ENCODE peak calls at places on chromosomes 12 and 14, in five cellular contexts. G, W, U, V and R are unnamed samples.

GRCh38 chr12:26830358-26830757 is 2.6 kb downstream of the ITPR2 start:
- DNase-seq in G (no peak), W (no peak), U (no peak), V (no peak), R (no peak)

GRCh38 chr12:121538699-121539061 is 42.1 kb downstream of the KDM2B start:
- DNase-seq in G (no peak), W (no peak), U (peak; percentile 75), V (no peak), R (peak; percentile 72)

GRCh38 chr12:113407931-113408585 is 4.4 kb upstream of the SDS start:
- DNase-seq in G (no peak), W (no peak), U (no peak), V (no peak), R (no peak)

GRCh38 chr12:76445469-76445868 is 97.3 kb upstream of the BBS10 start:
- DNase-seq in G (no peak), W (no peak), U (no peak), V (no peak), R (no peak)

GRCh38 chr12:71755146-71755892 is 656 bp downstream of the RAB21 start:
- DNase-seq in G (peak; percentile 53), W (peak; percentile 30), U (peak; percentile 18), V (no peak), R (peak; percentile 50)

GRCh38 chr12:21892341-21892740 is 48.9 kb downstream of the ABCC9 start:
- DNase-seq in G (no peak), W (no peak), U (no peak), V (no peak), R (no peak)

GRCh38 chr14:70641548-70642312 is at the start of gene TTC9:
- DNase-seq in G (peak; percentile 36), W (no peak), U (no peak), V (no peak), R (peak; percentile 75)

GRCh38 chr12:58414398-58414871 is 473.1 kb downstream of the ATP23 start:
- DNase-seq in G (no peak), W (no peak), U (no peak), V (no peak), R (no peak)

GRCh38 chr14:24136684-24137528 is 912 bp downstream of the PSME1 start:
- DNase-seq in G (no peak), W (no peak), U (no peak), V (no peak), R (peak; percentile 13)

GRCh38 chr12:49331360-49332222 is 5.4 kb downstream of the C1QL4 start:
- DNase-seq in G (peak; percentile 74), W (no peak), U (peak; percentile 53), V (no peak), R (peak; percentile 81)

GRCh38 chr12:90987101-90987500 is 17.7 kb downstream of the EPYC start:
- DNase-seq in G (no peak), W (no peak), U (no peak), V (no peak), R (no peak)

GRCh38 chr12:59808317-59808910 is 212.6 kb downstream of the SLC16A7 start:
- DNase-seq in G (no peak), W (no peak), U (peak; percentile 11), V (no peak), R (peak; percentile 73)

GRCh38 chr14:39229601-39230110 is 4.1 kb upstream of the MIA2 start:
- DNase-seq in G (peak; percentile 11), W (no peak), U (no peak), V (no peak), R (no peak)

GRCh38 chr12:4957781-4958180 is 48.1 kb downstream of the KCNA1 start:
- DNase-seq in G (no peak), W (no peak), U (no peak), V (no peak), R (no peak)

GRCh38 chr14:90355540-90356518 is 24.1 kb upstream of the NRDE2 start:
- DNase-seq in G (no peak), W (no peak), U (peak; percentile 16), V (no peak), R (no peak)

GRCh38 chr14:74038015-74038859 is 19.1 kb downstream of the BBOF1 start:
- DNase-seq in G (peak; percentile 30), W (no peak), U (peak; percentile 67), V (no peak), R (peak; percentile 73)

GRCh38 chr12:107509421-107509820 is 176.2 kb upstream of the PWP1 start:
- DNase-seq in G (no peak), W (no peak), U (no peak), V (no peak), R (no peak)

GRCh38 chr12:26017484-26018211 is 59.2 kb downstream of the RASSF8 start:
- DNase-seq in G (peak; percentile 15), W (no peak), U (peak; percentile 50), V (no peak), R (peak; percentile 88)

GRCh38 chr12:131862994-131863710 is 31.3 kb upstream of the ULK1 start:
- DNase-seq in G (peak; percentile 77), W (no peak), U (no peak), V (no peak), R (no peak)

GRCh38 chr12:124295431-124296058 is 652 bp downstream of the RFLNA start:
- DNase-seq in G (no peak), W (no peak), U (no peak), V (no peak), R (peak; percentile 46)

GRCh38 chr12:101772019-101772774 is 32.9 kb upstream of the SYCP3 start:
- DNase-seq in G (no peak), W (no peak), U (no peak), V (no peak), R (no peak)

GRCh38 chr12:56900583-56900982 is 33.6 kb downstream of the SDR9C7 start:
- DNase-seq in G (peak; percentile 59), W (no peak), U (no peak), V (no peak), R (no peak)

GRCh38 chr14:30790827-30791226 is 83.5 kb upstream of the COCH start:
- DNase-seq in G (no peak), W (no peak), U (no peak), V (no peak), R (no peak)

GRCh38 chr14:104558231-104559042 is 21.1 kb upstream of the C14orf180 start:
- DNase-seq in G (no peak), W (no peak), U (no peak), V (no peak), R (no peak)

GRCh38 chr14:50260072-50260471 is 28.7 kb upstream of the SOS2 start:
- DNase-seq in G (no peak), W (no peak), U (no peak), V (no peak), R (peak; percentile 30)

GRCh38 chr14:60214003-60214402 is 35.0 kb upstream of the PPM1A start:
- DNase-seq in G (no peak), W (no peak), U (no peak), V (no peak), R (no peak)

GRCh38 chr14:60215520-60216195 is 33.4 kb upstream of the PPM1A start:
- DNase-seq in G (no peak), W (no peak), U (no peak), V (no peak), R (no peak)

GRCh38 chr14:60215127-60215444 is 33.9 kb upstream of the PPM1A start:
- DNase-seq in G (no peak), W (no peak), U (no peak), V (no peak), R (no peak)

GRCh38 chr14:60212503-60213371 is 36.3 kb upstream of the PPM1A start:
- DNase-seq in G (no peak), W (peak; percentile 98), U (no peak), V (no peak), R (no peak)

GRCh38 chr14:60214415-60215126 is 34.5 kb upstream of the PPM1A start:
- DNase-seq in G (no peak), W (no peak), U (no peak), V (no peak), R (no peak)
- TF ChIP-seq CREB1 in G (no peak), W (no peak), U (no peak), V (no peak), R (no peak)

GRCh38 chr14:61703342-61704129 is 8.2 kb downstream of the HIF1A start:
- DNase-seq in G (no peak), W (no peak), U (no peak), V (no peak), R (no peak)

GRCh38 chr14:61701946-61702345 is 6.6 kb downstream of the HIF1A start:
- DNase-seq in G (no peak), W (no peak), U (no peak), V (no peak), R (no peak)

GRCh38 chr14:61705017-61705416 is 9.7 kb downstream of the HIF1A start:
- DNase-seq in G (no peak), W (no peak), U (no peak), V (no peak), R (no peak)

GRCh38 chr14:61704554-61704953 is 9.2 kb downstream of the HIF1A start:
- DNase-seq in G (no peak), W (no peak), U (no peak), V (no peak), R (no peak)

DNA sequence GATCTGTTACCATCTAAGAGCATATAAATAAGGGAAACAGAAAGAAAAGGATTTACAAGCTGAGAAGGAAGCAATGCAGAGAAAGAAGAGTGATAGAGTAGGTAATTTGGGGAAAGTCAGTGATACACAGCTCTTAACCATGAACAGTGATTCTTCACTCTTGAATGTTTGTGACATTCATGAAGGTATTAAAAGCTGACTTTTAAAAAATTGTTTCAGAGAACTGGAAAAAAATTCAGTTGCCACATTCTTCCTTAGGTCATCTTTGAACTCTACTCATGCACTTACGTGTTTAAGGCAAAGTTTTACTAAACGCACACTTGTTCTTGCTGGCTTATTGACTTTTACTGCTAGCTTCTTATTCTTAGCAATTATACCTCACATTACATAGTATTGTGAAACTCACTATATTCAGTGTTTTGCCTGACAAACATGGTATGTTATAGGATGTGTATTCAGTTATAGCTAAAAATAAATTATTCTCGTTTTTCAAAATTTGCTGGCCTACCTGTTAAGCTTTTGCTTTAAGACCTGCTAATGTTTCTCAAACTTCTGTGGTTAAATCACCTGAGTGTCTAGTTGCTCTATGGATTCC is 10.9 kb downstream of the HIF1A start:
- DNase-seq in G (no peak), W (no peak), U (no peak), V (no peak), R (no peak)
- H3K4me2 ChIP-seq in G (no peak overlapping the region), W (peak overlapping the region; percentile 68), U (peak overlapping the region; percentile 0), V (no peak overlapping the region), R (no peak overlapping the region)

DNA sequence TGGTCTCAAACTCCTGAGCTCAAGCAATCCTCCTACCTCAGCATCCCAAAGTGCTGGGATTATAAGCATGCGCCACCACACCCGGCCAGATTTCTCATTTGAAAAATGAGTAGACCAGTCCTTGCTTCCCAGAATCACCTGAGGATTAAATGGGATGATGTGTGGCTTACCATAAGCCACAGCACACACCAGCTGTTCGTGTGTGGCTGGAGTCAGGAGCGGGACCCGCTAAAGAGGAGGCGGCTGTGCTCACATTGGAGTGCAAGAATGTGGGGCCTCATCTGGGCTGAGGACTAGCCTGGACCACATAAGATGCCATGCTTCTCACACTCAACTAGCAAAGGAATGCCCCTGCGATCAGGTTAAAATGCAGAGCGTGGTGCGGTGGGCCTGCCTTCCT is 6.7 kb upstream of the ALDH2 start:
- DNase-seq in G (no peak), W (no peak), U (no peak), V (no peak), R (no peak)
- TF ChIP-seq CREB1 in G (no peak), W (no peak), U (no peak), V (no peak), R (no peak)

DNA sequence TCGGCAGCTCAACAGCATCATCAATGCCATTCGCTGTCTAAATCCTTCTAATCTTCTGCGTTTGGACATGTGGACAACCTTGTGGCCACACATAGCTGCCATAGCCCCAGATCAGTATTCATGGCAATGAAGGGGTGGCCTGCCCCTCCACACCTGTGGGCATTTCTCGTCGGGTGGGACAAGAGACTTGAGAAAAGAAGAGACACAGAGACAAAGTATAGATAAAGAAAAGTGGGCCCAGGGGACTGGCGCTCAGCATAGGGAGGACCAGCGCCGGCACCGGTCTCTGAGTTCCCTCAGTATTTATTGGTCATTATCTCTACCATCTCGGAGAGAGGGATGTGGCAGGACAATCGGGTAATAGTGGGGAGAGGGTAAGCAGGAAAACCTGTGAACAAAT is 42.3 kb downstream of the MAGOHB start:
- DNase-seq in G (no peak), W (no peak), U (no peak), V (no peak), R (no peak)
- H3K4me2 ChIP-seq in G (no peak overlapping the region), W (no peak overlapping the region), U (no peak overlapping the region), V (no peak overlapping the region), R (no peak overlapping the region)